ENCODE peak calls at places on chromosomes 6 and 20, in four cellular contexts. Q is activated CD4-positive, CD25-positive, alpha-beta regulatory T cell treated with anti-CD3 and anti-CD28 coated beads, Interleukin-2, amount 50 U/mL, for 72 hours; L is Daoy; D is GM06990. G is an unnamed sample.

GRCh38 chr6:89290401-89291155 is 24.5 kb downstream of the GABRR2 start:
- DNase-seq in Q (no peak), L (no peak), D (no peak), G (no peak)

GRCh38 chr20:44033344-44033743 is 118.7 kb downstream of the TOX2 start:
- DNase-seq in Q (no peak), L (no peak), D (no peak), G (no peak)

GRCh38 chr6:29509711-29510110 is 22.0 kb upstream of the MAS1L start:
- DNase-seq in Q (no peak), L (no peak), D (no peak), G (no peak)

GRCh38 chr20:31542201-31542842 is 28.1 kb downstream of the HM13 start:
- DNase-seq in Q (peak; percentile 45), L (no peak), D (no peak), G (no peak)

GRCh38 chr6:16345449-16346330 is 107.3 kb downstream of the GMPR start:
- DNase-seq in Q (no peak), L (peak; percentile 82), D (no peak), G (no peak)

GRCh38 chr20:7505152-7505834 is 435.0 kb downstream of the HAO1 start:
- DNase-seq in Q (no peak), L (no peak), D (peak; percentile 45), G (no peak)

GRCh38 chr6:1613631-1614447 is 4.1 kb downstream of the FOXC1 start:
- DNase-seq in Q (no peak), L (peak; percentile 44), D (no peak), G (no peak)

GRCh38 chr6:7615611-7616383 is 25.8 kb downstream of the SNRNP48 start:
- DNase-seq in Q (no peak), L (peak; percentile 53), D (peak; percentile 15), G (peak; percentile 56)

GRCh38 chr20:33733654-33734576 is 2.1 kb downstream of the ZNF341 start:
- DNase-seq in Q (no peak), L (peak; percentile 9), D (peak; percentile 37), G (peak; percentile 40)

GRCh38 chr6:31270788-31271640 is 878 bp downstream of the HLA-C start:
- DNase-seq in Q (peak; percentile 74), L (peak; percentile 76), D (peak; percentile 77), G (peak; percentile 45)

GRCh38 chr6:12017263-12017662 is 5.2 kb downstream of the HIVEP1 start:
- DNase-seq in Q (no peak), L (no peak), D (no peak), G (no peak)

GRCh38 chr6:44152533-44152932 is 6.1 kb upstream of the CAPN11 start:
- DNase-seq in Q (no peak), L (no peak), D (no peak), G (no peak)

GRCh38 chr6:105272783-105273182 is 93.0 kb upstream of the POPDC3 start:
- DNase-seq in Q (no peak), L (no peak), D (no peak), G (no peak)

GRCh38 chr6:116405663-116406329 is 35.0 kb downstream of the DSE start:
- DNase-seq in Q (no peak), L (peak; percentile 79), D (no peak), G (no peak)

GRCh38 chr20:6769953-6770831 is 2.7 kb downstream of the BMP2 start:
- DNase-seq in Q (no peak), L (peak; percentile 68), D (peak; percentile 3), G (peak; percentile 13)

GRCh38 chr6:12750416-12750815 is 33.8 kb downstream of the PHACTR1 start:
- DNase-seq in Q (no peak), L (no peak), D (no peak), G (no peak)

GRCh38 chr6:37922563-37922962 is 103.0 kb downstream of the ZFAND3 start:
- DNase-seq in Q (no peak), L (no peak), D (no peak), G (no peak)

GRCh38 chr6:168407842-168408241 is 33.1 kb upstream of the SMOC2 start:
- DNase-seq in Q (no peak), L (no peak), D (no peak), G (no peak)

GRCh38 chr6:25169551-25170335 is 109.4 kb upstream of the CARMIL1 start:
- DNase-seq in Q (no peak), L (no peak), D (no peak), G (no peak)

GRCh38 chr20:33992145-33992922 is 1.4 kb upstream of the RALY start:
- DNase-seq in Q (no peak), L (no peak), D (peak; percentile 15), G (no peak)

GRCh38 chr20:48455606-48456360 is 372.0 kb downstream of the PREX1 start:
- DNase-seq in Q (no peak), L (no peak), D (no peak), G (no peak)

GRCh38 chr6:134980846-134981245 is 30.9 kb upstream of the ALDH8A1 start:
- DNase-seq in Q (no peak), L (no peak), D (no peak), G (no peak)

GRCh38 chr6:94213176-94213575 is 793.8 kb upstream of the EPHA7 start:
- DNase-seq in Q (no peak), L (no peak), D (no peak), G (no peak)

GRCh38 chr6:150813319-150813992 is 52.0 kb upstream of the MTHFD1L start:
- DNase-seq in Q (peak; percentile 37), L (peak; percentile 75), D (peak; percentile 83), G (peak; percentile 62)

GRCh38 chr20:48209102-48209501 is 423.8 kb upstream of the SULF2 start:
- DNase-seq in Q (no peak), L (no peak), D (no peak), G (no peak)